ENCODE peak calls at places on chromosome 15, in five cellular contexts. Y is HFFc6, J is NCI-H2081 treated with DMSO at 0.1 percent for 48 hours, W is left cardiac atrium, E is AG10803. A is an unnamed sample.

GRCh38 chr15:50341737-50342136 is 13.3 kb downstream of the GABPB1 start:
- DNase-seq in J (no peak), Y (no peak), E (no peak), W (no peak), A (no peak)

GRCh38 chr15:51735611-51736010 is 1.8 kb downstream of the LYSMD2 start:
- DNase-seq in E (no peak), Y (no peak), J (no peak), W (no peak), A (no peak)

GRCh38 chr15:84747423-84748273 is 744 bp upstream of the ZNF592 start:
- DNase-seq in Y (peak), W (peak), J (no peak), E (peak), A (peak)

GRCh38 chr15:40489274-40490175 is 18.7 kb downstream of the CHST14 start:
- DNase-seq in W (no peak), E (no peak), J (no peak), Y (no peak), A (no peak)

GRCh38 chr15:50828610-50829206 is 63.2 kb upstream of the SPPL2A start:
- DNase-seq in E (peak), J (no peak), Y (peak), W (peak), A (no peak)

GRCh38 chr15:63483521-63484371 is 20.6 kb upstream of the USP3 start:
- DNase-seq in E (no peak), J (no peak), Y (no peak), W (no peak), A (no peak)

GRCh38 chr15:40436892-40437753 is 3.6 kb upstream of the BAHD1 start:
- DNase-seq in W (no peak), E (no peak), Y (no peak), J (no peak), A (no peak)

GRCh38 chr15:56798639-56799038 is 65.3 kb upstream of the ZNF280D start:
- DNase-seq in J (no peak), E (peak), Y (no peak), W (no peak), A (no peak)

GRCh38 chr15:100759698-100760356 is 119.8 kb upstream of the ALDH1A3 start:
- DNase-seq in E (peak), J (no peak), Y (peak), W (no peak), A (no peak)

GRCh38 chr15:40595773-40596172 is 1.7 kb downstream of the KNL1 start:
- DNase-seq in W (no peak), J (no peak), E (no peak), Y (no peak), A (no peak)

GRCh38 chr15:29045717-29046116 is 159.9 kb downstream of the APBA2 start:
- DNase-seq in W (no peak), E (peak), J (no peak), Y (peak), A (no peak)

GRCh38 chr15:36053746-36054145 is 507.8 kb upstream of the DPH6 start:
- DNase-seq in W (no peak), Y (no peak), E (no peak), J (no peak), A (no peak)

GRCh38 chr15:64560998-64561397 is 100.6 kb downstream of the ZNF609 start:
- DNase-seq in Y (no peak), J (no peak), W (no peak), E (no peak), A (no peak)

GRCh38 chr15:40380636-40381035 is 1.9 kb upstream of the KNSTRN start:
- DNase-seq in Y (no peak), J (no peak), E (no peak), W (no peak), A (no peak)

GRCh38 chr15:31206386-31207174 is 105.1 kb upstream of the TRPM1 start:
- DNase-seq in Y (no peak), E (no peak), W (no peak), J (no peak), A (no peak)

GRCh38 chr15:29050870-29051269 is 165.1 kb downstream of the APBA2 start:
- DNase-seq in J (no peak), Y (peak), E (peak), W (no peak), A (no peak)

GRCh38 chr15:55267401-55268053 is 22.1 kb downstream of the RAB27A start:
- DNase-seq in Y (no peak), E (peak), W (peak), J (no peak), A (no peak)

GRCh38 chr15:38795471-38796245 is 231.0 kb upstream of the RASGRP1 start:
- DNase-seq in J (no peak), E (peak), W (no peak), Y (peak), A (no peak)

GRCh38 chr15:27797765-27798164 is 301.4 kb downstream of the OCA2 start:
- DNase-seq in W (peak), Y (no peak), J (no peak), E (no peak), A (peak)

GRCh38 chr15:43702701-43703433 is 9.2 kb downstream of the CKMT1A start:
- DNase-seq in W (no peak), Y (no peak), E (no peak), J (no peak), A (no peak)

GRCh38 chr15:79463781-79464270 is 31.7 kb downstream of the MINAR1 start:
- DNase-seq in Y (no peak), W (no peak), J (no peak), E (no peak), A (no peak)

GRCh38 chr15:52183562-52184173 is 7.5 kb downstream of the GNB5 start:
- DNase-seq in W (no peak), Y (peak), J (no peak), E (peak), A (no peak)